ENCODE peak calls at places on chromosomes 3 and 15, in seven cellular contexts. N is HCT116, U is NT2/D1, W is SK-N-SH, Z is GM12878, T is HepG2, F is K562. G is an unnamed sample.

GRCh38 chr15:68526269-68526668 is 52.5 kb upstream of the CORO2B start:
- DNase-seq in N (no peak), U (no peak), W (no peak), Z (no peak), T (no peak), F (no peak), G (no peak)

GRCh38 chr15:66803182-66803729 is 101.2 kb downstream of the SMAD6 start:
- DNase-seq in N (peak), U (peak), W (peak), Z (no peak), T (peak), F (peak), G (peak)

GRCh38 chr3:64023187-64023860 is at the start of gene PSMD6:
- DNase-seq in N (peak), U (peak), W (peak), Z (peak), T (peak), F (peak), G (peak)

GRCh38 chr15:100349696-100350433 is 8.1 kb upstream of the ADAMTS17 start:
- DNase-seq in N (peak), U (peak), W (peak), Z (peak), T (peak), F (peak), G (peak)

GRCh38 chr15:36601497-36601932 is 22.1 kb downstream of the CDIN1 start:
- DNase-seq in N (no peak), U (no peak), W (no peak), Z (no peak), T (no peak), F (no peak), G (no peak)

GRCh38 chr3:12954891-12955650 is 113.7 kb upstream of the RPL32 start:
- DNase-seq in N (no peak), U (no peak), W (peak), Z (no peak), T (no peak), F (no peak), G (no peak)

GRCh38 chr3:58116985-58117384 is 93.8 kb downstream of the DNASE1L3 start:
- DNase-seq in N (no peak), U (no peak), W (no peak), Z (no peak), T (no peak), F (no peak), G (no peak)

GRCh38 chr3:194727435-194728128 is 41.9 kb downstream of the FAM43A start:
- DNase-seq in N (no peak), U (no peak), W (no peak), Z (no peak), T (no peak), F (no peak), G (no peak)

GRCh38 chr15:100170280-100170654 is 171.5 kb downstream of the ADAMTS17 start:
- DNase-seq in N (no peak), U (no peak), W (no peak), Z (peak), T (no peak), F (no peak), G (no peak)

GRCh38 chr3:113329757-113330156 is 111.5 kb downstream of the CFAP44 start:
- DNase-seq in N (no peak), U (no peak), W (no peak), Z (no peak), T (no peak), F (no peak), G (no peak)

GRCh38 chr3:51947215-51947900 is 5.2 kb downstream of the PARP3 start:
- DNase-seq in N (no peak), U (no peak), W (no peak), Z (no peak), T (no peak), F (no peak), G (no peak)

GRCh38 chr3:51950899-51951298 is 4.3 kb upstream of the GPR62 start:
- DNase-seq in N (no peak), U (no peak), W (no peak), Z (no peak), T (no peak), F (no peak), G (no peak)

GRCh38 chr3:51948016-51948580 is 5.9 kb downstream of the PARP3 start:
- DNase-seq in N (no peak), U (no peak), W (no peak), Z (no peak), T (no peak), F (no peak), G (no peak)

GRCh38 chr3:51946796-51947195 is 4.6 kb downstream of the PARP3 start:
- DNase-seq in N (no peak), U (no peak), W (no peak), Z (no peak), T (no peak), F (no peak), G (no peak)

DNA sequence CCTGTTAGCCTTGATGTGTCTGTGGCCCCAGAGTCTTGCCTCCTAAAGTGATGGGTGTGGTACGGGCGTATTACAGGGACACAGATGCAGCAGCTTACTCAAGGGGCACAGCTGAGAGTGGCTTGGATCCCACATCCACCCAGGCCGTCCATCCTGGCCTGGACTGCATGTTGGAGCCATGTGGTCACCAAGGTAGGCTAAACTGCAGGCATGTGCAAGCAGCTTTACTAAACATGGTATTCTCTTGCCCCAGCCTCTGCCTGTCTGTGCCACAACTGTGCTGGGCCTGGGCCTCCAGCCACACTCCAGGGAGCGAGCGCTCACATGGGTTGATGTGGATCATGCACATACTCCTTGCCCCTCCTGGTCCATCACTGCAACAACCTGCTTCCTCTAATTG is 6.1 kb upstream of the GPR62 start:
- DNase-seq in N (no peak), U (no peak), W (no peak), Z (no peak), T (no peak), F (no peak), G (no peak)
- TF ChIP-seq YY1 in N (no peak), U (no peak), W (no peak), Z (no peak), T (no peak), F (no peak), G (no peak)

DNA sequence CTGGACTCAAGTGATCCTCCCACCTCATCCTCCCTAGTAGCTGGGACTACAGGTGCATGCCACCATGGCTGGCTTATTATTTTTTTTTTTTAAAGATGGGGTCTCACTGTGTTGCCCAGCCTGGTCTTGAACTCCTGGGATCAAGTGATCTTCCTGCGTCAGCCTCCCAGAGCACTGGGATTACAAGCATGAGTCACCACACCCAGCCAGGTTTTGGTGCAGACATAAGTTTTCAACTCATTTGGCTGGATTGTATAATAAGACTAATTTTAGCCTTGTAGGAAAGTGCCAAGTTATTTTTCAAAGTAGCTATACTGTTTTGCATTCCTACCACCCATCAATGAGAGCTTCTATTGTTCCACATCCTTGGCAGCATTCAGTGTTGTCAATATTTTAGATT is 32.1 kb downstream of the BUB1B start:
- DNase-seq in N (no peak), U (no peak), W (no peak), Z (no peak), T (no peak), F (no peak), G (no peak)
- TF ChIP-seq YY1 in N (no peak), U (no peak), W (no peak), Z (no peak), T (no peak), F (no peak), G (no peak)

DNA sequence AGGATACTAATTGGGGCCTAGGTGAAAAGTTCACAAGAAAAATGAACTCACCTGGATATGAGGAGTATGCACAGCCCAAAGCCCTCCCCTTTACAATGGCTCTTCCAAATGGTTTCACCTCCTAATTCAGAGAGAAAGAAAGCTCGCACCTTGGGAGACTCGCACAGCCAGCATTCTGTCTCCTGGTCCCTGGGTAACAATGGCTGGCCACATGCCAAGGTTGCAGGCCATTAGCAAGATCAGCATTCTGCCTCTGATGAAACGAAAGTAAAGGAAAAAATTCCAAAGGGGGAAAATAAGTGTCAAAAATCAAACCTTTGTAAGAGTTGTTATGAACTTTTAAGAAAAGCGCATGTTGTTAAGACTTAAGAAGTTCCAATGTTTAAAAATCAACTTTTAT is 786.6 kb downstream of the MCTP2 start:
- DNase-seq in N (no peak), U (peak), W (peak), Z (no peak), T (no peak), F (no peak), G (no peak)
- TF ChIP-seq YY1 in N (no peak), U (no peak), W (no peak), Z (no peak), T (no peak), F (no peak), G (peak)

GRCh38 chr15:69657626-69658025 is 205.0 kb downstream of the RPLP1 start:
- DNase-seq in N (no peak), U (no peak), W (no peak), Z (no peak), T (no peak), F (no peak), G (peak)
- TF ChIP-seq YY1 in N (no peak), U (no peak), W (no peak), Z (no peak), T (no peak), F (no peak), G (no peak)

GRCh38 chr15:70387993-70388392 is 290.3 kb upstream of the TLE3 start:
- DNase-seq in N (no peak), U (no peak), W (no peak), Z (no peak), T (no peak), F (no peak), G (no peak)
- TF ChIP-seq YY1 in N (no peak), U (no peak), W (no peak), Z (no peak), T (no peak), F (no peak), G (no peak)

DNA sequence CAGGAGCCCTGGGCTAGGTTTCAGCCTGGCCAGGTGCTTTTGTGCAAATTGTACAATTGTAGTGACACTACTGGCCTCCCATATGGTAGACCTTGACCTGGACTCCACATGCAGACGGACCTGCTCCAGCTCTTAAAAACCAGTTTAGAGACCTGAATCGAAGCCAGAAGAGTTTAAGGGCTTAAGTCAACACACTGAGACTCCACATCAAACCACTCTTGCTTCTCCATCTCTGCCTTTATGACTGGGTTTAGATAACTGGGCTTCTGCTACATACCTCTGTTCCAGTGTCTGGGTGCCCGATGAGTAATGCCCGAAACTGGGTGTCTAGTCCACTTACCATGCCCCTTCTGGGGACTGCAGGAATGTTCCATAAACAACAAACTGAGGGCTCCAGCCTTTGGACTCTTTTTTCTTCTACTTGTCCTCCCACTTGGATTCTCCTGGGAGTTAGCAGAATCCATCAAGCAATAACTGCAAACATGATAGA is 32.8 kb downstream of the TMEM212 start:
- DNase-seq in N (no peak), U (no peak), W (no peak), Z (no peak), T (peak), F (no peak), G (no peak)
- TF ChIP-seq YY1 in N (no peak), U (no peak), W (no peak), Z (no peak), T (no peak), F (no peak), G (no peak)

DNA sequence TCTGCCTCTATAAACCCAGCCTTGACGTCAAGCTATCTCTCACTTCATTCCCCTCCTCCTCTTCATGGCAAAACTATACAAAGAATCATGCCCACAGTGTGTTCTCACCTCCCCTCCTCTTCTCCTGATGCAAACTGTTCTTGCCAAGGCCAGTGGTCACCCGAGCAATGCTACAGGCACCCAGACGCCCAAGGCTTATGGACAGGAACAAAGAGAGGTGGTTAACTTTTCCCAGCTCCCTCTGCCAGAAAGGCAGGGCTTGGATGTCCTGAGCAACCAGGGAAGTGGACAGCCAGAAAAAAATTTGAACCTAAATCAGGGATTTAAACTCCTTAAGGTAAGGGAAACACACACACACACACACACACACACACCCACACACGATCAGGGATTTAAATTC is 5.1 kb downstream of the SLC41A3 start:
- DNase-seq in N (no peak), U (no peak), W (no peak), Z (no peak), T (no peak), F (no peak), G (no peak)
- TF ChIP-seq YY1 in N (no peak), U (no peak), W (no peak), Z (no peak), T (no peak), F (no peak), G (no peak)

G was measured in H1.